ENCODE peak calls at places on chromosome 12, in five cellular contexts. L, Z, P, O and V are unnamed samples.

GRCh38 chr12:132848521-132848920 is 19.9 kb upstream of the GOLGA3 start:
- DNase-seq in L (no peak), Z (no peak), P (no peak), O (no peak), V (no peak)

GRCh38 chr12:77060136-77060882 is 5.1 kb downstream of the E2F7 start:
- DNase-seq in L (no peak), Z (no peak), P (no peak), O (no peak), V (no peak)

GRCh38 chr12:57215668-57216013 is 953 bp upstream of the NXPH4 start:
- DNase-seq in L (no peak), Z (no peak), P (no peak), O (no peak), V (no peak)

GRCh38 chr12:94219622-94220302 is 71.4 kb downstream of the PLXNC1 start:
- DNase-seq in L (no peak), Z (no peak), P (no peak), O (no peak), V (no peak)

GRCh38 chr12:92144631-92145480 is 790 bp downstream of the BTG1 start:
- DNase-seq in L (peak; percentile 88), Z (peak; percentile 45), P (peak; percentile 41), O (peak; percentile 50), V (peak; percentile 27)

GRCh38 chr12:46483572-46484395 is 111.2 kb upstream of the SLC38A2 start:
- DNase-seq in L (no peak), Z (no peak), P (no peak), O (no peak), V (no peak)

GRCh38 chr12:124299628-124300388 is 4.9 kb downstream of the RFLNA start:
- DNase-seq in L (no peak), Z (no peak), P (no peak), O (no peak), V (no peak)

GRCh38 chr12:103013741-103014140 is 56.3 kb downstream of the ASCL1 start:
- DNase-seq in L (no peak), Z (no peak), P (no peak), O (no peak), V (no peak)

GRCh38 chr12:119802472-119802871 is 74.6 kb downstream of the CIT start:
- DNase-seq in L (no peak), Z (no peak), P (no peak), O (no peak), V (no peak)

GRCh38 chr12:127083028-127083949 is 1183.7 kb upstream of the TMEM132C start:
- DNase-seq in L (peak; percentile 90), Z (no peak), P (no peak), O (no peak), V (no peak)

GRCh38 chr12:102629262-102629888 is 149.0 kb upstream of the IGF1 start:
- DNase-seq in L (no peak), Z (no peak), P (no peak), O (no peak), V (no peak)

GRCh38 chr12:12265571-12266388 is 1.1 kb downstream of the LRP6 start:
- DNase-seq in L (no peak), Z (no peak), P (no peak), O (no peak), V (no peak)

GRCh38 chr12:58326534-58326933 is 385.2 kb downstream of the ATP23 start:
- DNase-seq in L (no peak), Z (no peak), P (no peak), O (no peak), V (no peak)

GRCh38 chr12:13784504-13784903 is 196.9 kb downstream of the GRIN2B start:
- DNase-seq in L (no peak), Z (no peak), P (no peak), O (no peak), V (no peak)

GRCh38 chr12:85182699-85183098 is 97.3 kb upstream of the ALX1 start:
- DNase-seq in L (no peak), Z (no peak), P (no peak), O (no peak), V (no peak)